ENCODE peak calls at places on chromosomes 1 and 21, in seven cellular contexts. I, R, X, S, N, E and V are unnamed samples.

GRCh38 chr1:62417351-62417999 is 19.4 kb upstream of the USP1 start:
- DNase-seq in S (no peak), E (no peak), R (no peak), I (no peak), N (no peak), X (no peak), V (no peak)

GRCh38 chr1:77955709-77956108 is 23.2 kb downstream of the FUBP1 start:
- DNase-seq in E (no peak), S (no peak), X (no peak), R (no peak), I (no peak), N (no peak), V (no peak)

GRCh38 chr1:5706239-5706638 is 286.0 kb downstream of the NPHP4 start:
- DNase-seq in S (no peak), I (no peak), X (no peak), N (no peak), E (no peak), R (no peak), V (no peak)

GRCh38 chr1:17189632-17190525 is 15.0 kb upstream of the PADI1 start:
- DNase-seq in S (peak), N (peak), I (peak), X (no peak), E (no peak), R (no peak), V (no peak)

GRCh38 chr1:168170552-168171508 is 7.9 kb upstream of the TIPRL start:
- DNase-seq in N (no peak), E (no peak), R (no peak), X (no peak), I (no peak), S (no peak), V (no peak)

GRCh38 chr1:228284521-228284920 is 76.7 kb downstream of the OBSCN start:
- DNase-seq in S (no peak), E (peak), R (no peak), I (no peak), N (no peak), X (no peak), V (no peak)

GRCh38 chr1:28580706-28581530 is 11.1 kb upstream of the RAB42 start:
- DNase-seq in X (peak), R (peak), S (peak), I (no peak), N (peak), E (peak), V (no peak)

GRCh38 chr1:180158149-180159147 is 3.8 kb downstream of the QSOX1 start:
- DNase-seq in X (no peak), S (no peak), E (peak), I (no peak), N (no peak), R (no peak), V (no peak)

GRCh38 chr1:24413350-24414163 is at the start of gene STPG1:
- DNase-seq in E (peak), X (peak), S (peak), I (peak), R (peak), N (peak), V (peak)

GRCh38 chr1:154501423-154502065 is 475 bp upstream of the TDRD10 start:
- DNase-seq in I (no peak), E (peak), S (no peak), X (peak), N (peak), R (no peak), V (peak)

GRCh38 chr1:174433451-174433850 is 14.3 kb upstream of the GPR52 start:
- DNase-seq in E (no peak), S (no peak), I (peak), X (no peak), N (no peak), R (no peak), V (no peak)

GRCh38 chr1:2379733-2380404 is 11.5 kb downstream of the MORN1 start:
- DNase-seq in R (no peak), E (peak), S (no peak), X (no peak), I (no peak), N (no peak), V (peak)

GRCh38 chr1:27071049-27071416 is 58.4 kb upstream of the TENT5B start:
- DNase-seq in S (no peak), X (no peak), E (no peak), N (no peak), I (no peak), R (no peak), V (no peak)

GRCh38 chr1:162151900-162152829 is 82.7 kb downstream of the NOS1AP start:
- DNase-seq in R (no peak), E (no peak), S (no peak), N (no peak), I (no peak), X (no peak), V (no peak)

GRCh38 chr21:33412832-33413519 is 9.8 kb downstream of the IFNGR2 start:
- DNase-seq in R (no peak), S (no peak), N (peak), X (no peak), I (no peak), E (peak), V (peak)

GRCh38 chr1:87329051-87329755 is 523 bp downstream of the LMO4 start:
- DNase-seq in N (peak), E (peak), S (no peak), R (peak), X (peak), I (peak), V (peak)

GRCh38 chr1:244022859-244023258 is 28.2 kb upstream of the ZBTB18 start:
- DNase-seq in X (no peak), R (no peak), I (no peak), N (no peak), E (no peak), S (no peak), V (no peak)

GRCh38 chr1:199490804-199491527 is 536.5 kb upstream of the NR5A2 start:
- DNase-seq in E (no peak), X (no peak), S (no peak), I (no peak), R (no peak), N (peak), V (no peak)

GRCh38 chr1:112798293-112798692 is 83.2 kb upstream of the PPM1J start:
- DNase-seq in I (no peak), E (no peak), R (no peak), X (no peak), S (no peak), N (no peak), V (no peak)

GRCh38 chr1:185342672-185343259 is 25.7 kb upstream of the IVNS1ABP start:
- DNase-seq in X (no peak), S (no peak), E (no peak), N (no peak), R (no peak), I (no peak), V (no peak)

GRCh38 chr1:15249032-15249601 is 2.1 kb downstream of the FHAD1 start:
- DNase-seq in I (no peak), X (no peak), N (no peak), S (no peak), R (peak), E (no peak), V (no peak)

GRCh38 chr1:7366955-7367665 is 404.0 kb upstream of the VAMP3 start:
- DNase-seq in N (no peak), I (no peak), R (no peak), X (no peak), S (no peak), E (peak), V (peak)

GRCh38 chr1:180033387-180033786 is 78.8 kb downstream of the CEP350 start:
- DNase-seq in X (no peak), N (no peak), I (no peak), R (no peak), E (no peak), S (no peak), V (no peak)